ENCODE peak calls at places on chromosomes 12 and 14, in four cellular contexts. H, K, L and D are unnamed samples.
A peak's percentile ranks its signal among the peaks of the same experiment; 100 is the strongest.

GRCh38 chr14:90740946-90741681 is 75.1 kb downstream of the TTC7B start:
- DNase-seq in H (no peak), K (no peak), L (no peak), D (peak; percentile 39)

GRCh38 chr14:51507556-51508511 is 143.9 kb upstream of the FRMD6 start:
- DNase-seq in H (peak; percentile 28), K (no peak), L (no peak), D (no peak)

GRCh38 chr14:66009104-66009503 is 477.1 kb upstream of the CCDC196 start:
- DNase-seq in H (peak; percentile 12), K (peak; percentile 94), L (no peak), D (no peak)

GRCh38 chr12:117024961-117025480 is 74.2 kb downstream of the TESC start:
- DNase-seq in H (no peak), K (no peak), L (peak; percentile 23), D (no peak)

GRCh38 chr12:89461649-89462612 is 62.7 kb downstream of the GALNT4 start:
- DNase-seq in H (peak; percentile 82), K (peak; percentile 74), L (no peak), D (no peak)

GRCh38 chr12:28966049-28966778 is 182.9 kb upstream of the FAR2 start:
- DNase-seq in H (peak; percentile 20), K (no peak), L (no peak), D (no peak)

GRCh38 chr14:68181395-68182326 is 362.1 kb downstream of the RAD51B start:
- DNase-seq in H (peak; percentile 38), K (no peak), L (no peak), D (no peak)

GRCh38 chr12:23084236-23084995 is 459.4 kb downstream of the ETNK1 start:
- DNase-seq in H (peak; percentile 95), K (no peak), L (no peak), D (no peak)

GRCh38 chr14:96106891-96107290 is 67.7 kb downstream of the C14orf132 start:
- DNase-seq in H (no peak), K (no peak), L (no peak), D (no peak)

GRCh38 chr12:124921200-124922008 is 7.0 kb upstream of the UBC start:
- DNase-seq in H (peak; percentile 66), K (peak; percentile 79), L (peak; percentile 85), D (no peak)

GRCh38 chr14:92993302-92993701 is 70.4 kb downstream of the CHGA start:
- DNase-seq in H (no peak), K (no peak), L (no peak), D (no peak)

GRCh38 chr14:85466678-85467077 is 63.3 kb upstream of the FLRT2 start:
- DNase-seq in H (peak; percentile 45), K (peak; percentile 12), L (no peak), D (no peak)

GRCh38 chr14:85461432-85462133 is 68.4 kb upstream of the FLRT2 start:
- DNase-seq in H (no peak), K (no peak), L (no peak), D (no peak)

GRCh38 chr14:85464135-85464534 is 65.8 kb upstream of the FLRT2 start:
- DNase-seq in H (no peak), K (no peak), L (no peak), D (no peak)

GRCh38 chr14:85459361-85459760 is 70.6 kb upstream of the FLRT2 start:
- DNase-seq in H (peak; percentile 20), K (no peak), L (no peak), D (no peak)

GRCh38 chr14:85463512-85463911 is 66.4 kb upstream of the FLRT2 start:
- DNase-seq in H (no peak), K (peak; percentile 65), L (no peak), D (no peak)
- H3K56ac ChIP-seq in H (no peak overlapping the region), K (no peak overlapping the region), L (no peak overlapping the region), D (no peak overlapping the region)

GRCh38 chr14:99479903-99480855 is 480 bp downstream of the SETD3 start:
- DNase-seq in H (peak; percentile 65), K (peak; percentile 69), L (peak; percentile 47), D (no peak)

GRCh38 chr14:99479160-99479902 is 1.3 kb downstream of the SETD3 start:
- DNase-seq in H (peak; percentile 16), K (no peak), L (no peak), D (no peak)

GRCh38 chr14:99484106-99484505 is 2.9 kb downstream of the CCNK start:
- DNase-seq in H (no peak), K (no peak), L (no peak), D (no peak)

GRCh38 chr14:99480856-99481744 is at the start of the genes CCNK and SETD3:
- DNase-seq in H (peak; percentile 100), K (peak; percentile 100), L (peak; percentile 100), D (peak; percentile 98)

GRCh38 chr14:99481745-99482099 is 513 bp downstream of the CCNK start:
- DNase-seq in H (peak; percentile 39), K (peak; percentile 51), L (no peak), D (no peak)
- H3K56ac ChIP-seq in H (peak overlapping the region; percentile 86), K (peak overlapping the region; percentile 95), L (no peak overlapping the region), D (no peak overlapping the region)

GRCh38 chr12:108269224-108269623 is 69.9 kb downstream of the CMKLR1 start:
- DNase-seq in H (no peak), K (no peak), L (no peak), D (no peak)

GRCh38 chr12:108270035-108270840 is 68.9 kb downstream of the CMKLR1 start:
- DNase-seq in H (no peak), K (no peak), L (no peak), D (no peak)

GRCh38 chr12:108271951-108272729 is 67.0 kb downstream of the CMKLR1 start:
- DNase-seq in H (no peak), K (peak; percentile 72), L (no peak), D (no peak)

GRCh38 chr12:108270841-108271126 is 68.3 kb downstream of the CMKLR1 start:
- DNase-seq in H (no peak), K (no peak), L (no peak), D (no peak)

DNA sequence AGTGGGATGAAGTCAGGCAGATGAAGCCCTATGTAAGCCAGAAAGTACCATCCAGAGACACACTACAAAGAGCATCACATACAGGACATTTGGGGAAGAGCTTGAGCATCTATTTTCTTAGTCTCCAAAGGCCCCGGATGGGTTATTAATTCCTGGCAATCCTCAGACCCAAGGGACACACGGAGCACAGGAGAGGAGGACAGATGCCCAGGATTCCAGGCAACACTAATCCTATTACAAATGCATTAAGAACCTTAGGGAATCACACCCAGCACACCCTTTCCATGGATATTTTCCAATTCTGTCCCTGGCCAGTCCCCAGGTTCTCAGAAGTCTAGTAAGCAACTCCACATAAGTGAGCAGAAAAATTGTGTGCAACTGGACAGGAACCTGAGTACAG is 65.9 kb downstream of the CMKLR1 start:
- DNase-seq in H (no peak), K (no peak), L (no peak), D (no peak)
- H3K56ac ChIP-seq in H (no peak overlapping the region), K (no peak overlapping the region), L (no peak overlapping the region), D (no peak overlapping the region)

GRCh38 chr14:74951443-74952194 is 3.8 kb downstream of the PGF start:
- DNase-seq in H (no peak), K (no peak), L (no peak), D (no peak)
- H3K56ac ChIP-seq in H (no peak overlapping the region), K (peak overlapping the region; percentile 17), L (no peak overlapping the region), D (no peak overlapping the region)

GRCh38 chr12:105231396-105231795 is 4.6 kb downstream of the APPL2 start:
- DNase-seq in H (no peak), K (peak; percentile 64), L (no peak), D (no peak)

GRCh38 chr12:105235299-105235746 is 651 bp downstream of the APPL2 start:
- DNase-seq in H (peak; percentile 26), K (no peak), L (no peak), D (no peak)

GRCh38 chr12:105234197-105234596 is 1.8 kb downstream of the APPL2 start:
- DNase-seq in H (no peak), K (no peak), L (no peak), D (no peak)

GRCh38 chr12:105235747-105236476 is at the start of gene APPL2:
- DNase-seq in H (peak; percentile 87), K (peak; percentile 92), L (peak; percentile 93), D (peak; percentile 88)

GRCh38 chr12:105233045-105233905 is 2.7 kb downstream of the APPL2 start:
- DNase-seq in H (no peak), K (peak; percentile 44), L (no peak), D (no peak)
- H3K56ac ChIP-seq in H (no peak overlapping the region), K (peak overlapping the region; percentile 17), L (no peak overlapping the region), D (no peak overlapping the region)

GRCh38 chr14:61019537-61019936 is 38.5 kb downstream of the SLC38A6 start:
- DNase-seq in H (no peak), K (no peak), L (no peak), D (no peak)
- H3K56ac ChIP-seq in H (no peak overlapping the region), K (no peak overlapping the region), L (no peak overlapping the region), D (no peak overlapping the region)

DNA sequence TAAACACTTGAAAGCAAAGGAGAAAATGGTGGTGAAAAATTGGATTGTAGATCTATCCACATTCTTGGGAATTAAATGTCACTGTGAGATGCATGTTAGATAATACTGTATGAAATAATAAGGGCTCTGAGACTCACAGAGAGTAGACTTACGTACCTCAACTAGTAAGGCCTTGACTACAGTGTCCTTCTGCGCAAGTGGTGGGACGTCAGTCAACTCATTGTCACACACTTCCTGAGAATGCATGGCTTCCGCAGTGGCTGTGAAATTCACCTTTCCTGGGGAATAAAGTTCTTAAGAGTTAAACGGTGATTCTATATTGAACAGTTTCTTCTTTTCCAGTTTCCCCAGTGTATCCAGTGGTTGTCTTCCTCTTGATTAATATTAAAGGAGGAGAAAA is 32.6 kb upstream of the PZP start:
- DNase-seq in H (no peak), K (no peak), L (no peak), D (no peak)
- H3K56ac ChIP-seq in H (no peak overlapping the region), K (no peak overlapping the region), L (no peak overlapping the region), D (no peak overlapping the region)

DNA sequence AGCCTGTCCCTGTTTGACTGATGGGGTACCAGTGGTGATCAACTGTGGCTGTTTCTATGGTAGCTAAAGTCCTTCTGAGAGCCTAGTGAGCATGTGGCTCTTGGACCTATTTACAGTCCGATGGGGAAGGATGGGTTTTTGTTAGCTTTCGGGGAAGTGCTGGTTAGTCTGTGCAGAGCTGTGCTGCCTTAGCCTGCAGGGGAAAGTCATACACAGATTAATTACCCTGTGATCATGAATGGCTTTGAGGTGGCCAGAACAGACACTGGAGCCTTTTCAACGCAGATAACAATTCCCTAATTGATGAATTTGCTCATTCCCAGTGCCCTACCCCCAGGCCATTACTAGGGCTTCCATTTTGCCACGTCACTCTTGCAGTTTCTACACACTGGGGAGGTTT is 99.7 kb downstream of the WSCD2 start:
- DNase-seq in H (no peak), K (no peak), L (no peak), D (no peak)
- H3K56ac ChIP-seq in H (no peak overlapping the region), K (no peak overlapping the region), L (no peak overlapping the region), D (no peak overlapping the region)

GRCh38 chr12:15404485-15404884 is 82.2 kb downstream of the PTPRO start:
- DNase-seq in H (no peak), K (no peak), L (no peak), D (no peak)
- H3K56ac ChIP-seq in H (no peak overlapping the region), K (no peak overlapping the region), L (no peak overlapping the region), D (no peak overlapping the region)

GRCh38 chr14:37583358-37584210 is 11.5 kb downstream of the FOXA1 start:
- DNase-seq in H (no peak), K (peak; percentile 45), L (peak; percentile 50), D (no peak)
- H3K56ac ChIP-seq in H (no peak overlapping the region), K (no peak overlapping the region), L (no peak overlapping the region), D (no peak overlapping the region)